ENCODE peak calls at places on chromosomes 6 and 20, in six cellular contexts. S is stimulated activated CD8-positive, alpha-beta memory T cell treated with anti-CD3 and anti-CD28 coated beads, Interleukin-7, amount 100 ng/mL, for 4 hours; F is OCI-LY7; H is HFFc6; O is GM13977; Z is AG09309. A is an unnamed sample.

GRCh38 chr6:167920165-167920564 is 77.3 kb upstream of the KIF25 start:
- DNase-seq in O (no peak), Z (no peak), F (no peak), S (no peak), H (no peak), A (no peak)

GRCh38 chr20:4455301-4455701 is 266.4 kb upstream of the PRND start:
- DNase-seq in S (no peak), Z (no peak), O (no peak), H (no peak), F (no peak), A (no peak)

GRCh38 chr6:167787896-167788530 is 38.7 kb upstream of the AFDN start:
- DNase-seq in Z (no peak), F (no peak), H (no peak), O (no peak), S (no peak), A (no peak)

GRCh38 chr20:56861590-56861989 is 232.5 kb downstream of the TFAP2C start:
- DNase-seq in H (no peak), F (no peak), S (no peak), O (no peak), Z (no peak), A (no peak)

GRCh38 chr6:29477923-29478450 is 9.8 kb downstream of the MAS1L start:
- DNase-seq in Z (no peak), S (no peak), F (no peak), H (no peak), O (no peak), A (no peak)

GRCh38 chr6:34928695-34929094 is 39.6 kb downstream of the ANKS1A start:
- DNase-seq in F (no peak), Z (no peak), H (no peak), S (no peak), O (no peak), A (no peak)

GRCh38 chr6:54907316-54907715 is 60.7 kb downstream of the FAM83B start:
- DNase-seq in F (no peak), S (no peak), H (no peak), Z (no peak), O (peak), A (no peak)

GRCh38 chr20:45450097-45450818 is 19.3 kb upstream of the WFDC2 start:
- DNase-seq in H (peak), F (peak), O (peak), S (no peak), Z (no peak), A (no peak)

GRCh38 chr20:59022754-59023153 is 3.5 kb downstream of the TUBB1 start:
- DNase-seq in F (no peak), S (no peak), Z (no peak), H (no peak), O (no peak), A (no peak)